ENCODE peak calls at places on chromosomes 1 and 21, in nine cellular contexts. One of them, this sample, is unnamed.
A peak's percentile ranks its signal among the peaks of the same experiment; 100 is the strongest.

GRCh38 chr1:16727190-16728111 is 12.9 kb upstream of the RNU1-4 start:
- DNase-seq in heart left ventricle: peak; percentile 33
- DNase-seq in lower leg skin: peak; percentile 90
- DNase-seq in IMR-90: peak; percentile 64
- DNase-seq in GM12892: no peak
- DNase-seq in sigmoid colon: peak; percentile 83
- DNase-seq in A549: peak; percentile 53
- DNase-seq in esophagus squamous epithelium: no peak
- DNase-seq in tibial nerve: peak; percentile 18
- DNase-seq in this sample: peak; percentile 40

GRCh38 chr1:207873055-207873890 is 37.7 kb downstream of the CD34 start:
- DNase-seq in heart left ventricle: no peak
- DNase-seq in lower leg skin: no peak
- DNase-seq in IMR-90: no peak
- DNase-seq in GM12892: no peak
- DNase-seq in sigmoid colon: no peak
- DNase-seq in A549: no peak
- DNase-seq in esophagus squamous epithelium: no peak
- DNase-seq in tibial nerve: no peak
- DNase-seq in this sample: peak; percentile 91

GRCh38 chr1:79259390-79260336 is 253.1 kb upstream of the ADGRL4 start:
- DNase-seq in heart left ventricle: no peak
- DNase-seq in lower leg skin: no peak
- DNase-seq in IMR-90: peak; percentile 59
- DNase-seq in GM12892: no peak
- DNase-seq in sigmoid colon: no peak
- DNase-seq in A549: peak; percentile 6
- DNase-seq in esophagus squamous epithelium: no peak
- DNase-seq in tibial nerve: no peak
- DNase-seq in this sample: no peak

GRCh38 chr21:29504751-29505321 is 206.1 kb downstream of the BACH1 start:
- DNase-seq in heart left ventricle: no peak
- DNase-seq in lower leg skin: no peak
- DNase-seq in IMR-90: peak; percentile 72
- DNase-seq in GM12892: no peak
- DNase-seq in sigmoid colon: no peak
- DNase-seq in A549: no peak
- DNase-seq in esophagus squamous epithelium: no peak
- DNase-seq in tibial nerve: no peak
- DNase-seq in this sample: no peak

GRCh38 chr1:49197081-49197480 is 420.4 kb upstream of the BEND5 start:
- DNase-seq in heart left ventricle: no peak
- DNase-seq in lower leg skin: no peak
- DNase-seq in IMR-90: no peak
- DNase-seq in GM12892: no peak
- DNase-seq in sigmoid colon: no peak
- DNase-seq in A549: no peak
- DNase-seq in esophagus squamous epithelium: no peak
- DNase-seq in tibial nerve: no peak
- DNase-seq in this sample: no peak

GRCh38 chr1:43296207-43296606 is 4.6 kb upstream of the TIE1 start:
- DNase-seq in heart left ventricle: no peak
- DNase-seq in lower leg skin: no peak
- DNase-seq in IMR-90: no peak
- DNase-seq in GM12892: no peak
- DNase-seq in sigmoid colon: no peak
- DNase-seq in A549: no peak
- DNase-seq in esophagus squamous epithelium: no peak
- DNase-seq in tibial nerve: no peak
- DNase-seq in this sample: no peak

GRCh38 chr1:203556047-203556851 is 62.3 kb downstream of the OPTC start:
- DNase-seq in heart left ventricle: peak; percentile 92
- DNase-seq in lower leg skin: peak; percentile 93
- DNase-seq in IMR-90: peak; percentile 85
- DNase-seq in GM12892: no peak
- DNase-seq in sigmoid colon: peak; percentile 91
- DNase-seq in A549: no peak
- DNase-seq in esophagus squamous epithelium: no peak
- DNase-seq in tibial nerve: peak; percentile 53
- DNase-seq in this sample: no peak

GRCh38 chr1:151680812-151681211 is 35.8 kb downstream of the CELF3 start:
- DNase-seq in heart left ventricle: no peak
- DNase-seq in lower leg skin: no peak
- DNase-seq in IMR-90: peak; percentile 89
- DNase-seq in GM12892: no peak
- DNase-seq in sigmoid colon: no peak
- DNase-seq in A549: peak; percentile 83
- DNase-seq in esophagus squamous epithelium: no peak
- DNase-seq in tibial nerve: no peak
- DNase-seq in this sample: no peak

GRCh38 chr21:34883501-34884271 is 165.4 kb downstream of the RUNX1 start:
- DNase-seq in heart left ventricle: no peak
- DNase-seq in lower leg skin: no peak
- DNase-seq in IMR-90: no peak
- DNase-seq in GM12892: no peak
- DNase-seq in sigmoid colon: no peak
- DNase-seq in A549: no peak
- DNase-seq in esophagus squamous epithelium: no peak
- DNase-seq in tibial nerve: no peak
- DNase-seq in this sample: peak; percentile 51

GRCh38 chr1:149977345-149977744 is 33.2 kb downstream of the OTUD7B start:
- DNase-seq in heart left ventricle: no peak
- DNase-seq in lower leg skin: no peak
- DNase-seq in IMR-90: no peak
- DNase-seq in GM12892: no peak
- DNase-seq in sigmoid colon: no peak
- DNase-seq in A549: no peak
- DNase-seq in esophagus squamous epithelium: no peak
- DNase-seq in tibial nerve: no peak
- DNase-seq in this sample: no peak

GRCh38 chr1:41631971-41632370 is 147.5 kb upstream of the EDN2 start:
- DNase-seq in heart left ventricle: no peak
- DNase-seq in lower leg skin: no peak
- DNase-seq in IMR-90: peak; percentile 80
- DNase-seq in GM12892: no peak
- DNase-seq in sigmoid colon: no peak
- DNase-seq in A549: no peak
- DNase-seq in esophagus squamous epithelium: no peak
- DNase-seq in tibial nerve: no peak
- DNase-seq in this sample: no peak

GRCh38 chr1:54564312-54565112 is 16.5 kb downstream of the ACOT11 start:
- DNase-seq in heart left ventricle: no peak
- DNase-seq in lower leg skin: no peak
- DNase-seq in IMR-90: no peak
- DNase-seq in GM12892: no peak
- DNase-seq in sigmoid colon: peak; percentile 52
- DNase-seq in A549: no peak
- DNase-seq in esophagus squamous epithelium: no peak
- DNase-seq in tibial nerve: no peak
- DNase-seq in this sample: no peak

GRCh38 chr1:8871965-8872399 is 6.5 kb downstream of the ENO1 start:
- DNase-seq in heart left ventricle: no peak
- DNase-seq in lower leg skin: no peak
- DNase-seq in IMR-90: peak; percentile 74
- DNase-seq in GM12892: no peak
- DNase-seq in sigmoid colon: no peak
- DNase-seq in A549: no peak
- DNase-seq in esophagus squamous epithelium: no peak
- DNase-seq in tibial nerve: no peak
- DNase-seq in this sample: no peak

GRCh38 chr1:41882496-41882895 is 36.2 kb downstream of the HIVEP3 start:
- DNase-seq in heart left ventricle: no peak
- DNase-seq in lower leg skin: no peak
- DNase-seq in IMR-90: peak; percentile 20
- DNase-seq in GM12892: no peak
- DNase-seq in sigmoid colon: no peak
- DNase-seq in A549: no peak
- DNase-seq in esophagus squamous epithelium: no peak
- DNase-seq in tibial nerve: no peak
- DNase-seq in this sample: no peak

GRCh38 chr1:203091761-203092330 is 6.0 kb upstream of the MYOG start:
- DNase-seq in heart left ventricle: no peak
- DNase-seq in lower leg skin: peak; percentile 52
- DNase-seq in IMR-90: no peak
- DNase-seq in GM12892: no peak
- DNase-seq in sigmoid colon: no peak
- DNase-seq in A549: no peak
- DNase-seq in esophagus squamous epithelium: no peak
- DNase-seq in tibial nerve: no peak
- DNase-seq in this sample: no peak

GRCh38 chr1:150207278-150207971 is 28.5 kb downstream of the ANP32E start:
- DNase-seq in heart left ventricle: no peak
- DNase-seq in lower leg skin: no peak
- DNase-seq in IMR-90: no peak
- DNase-seq in GM12892: no peak
- DNase-seq in sigmoid colon: no peak
- DNase-seq in A549: no peak
- DNase-seq in esophagus squamous epithelium: no peak
- DNase-seq in tibial nerve: no peak
- DNase-seq in this sample: no peak

GRCh38 chr21:33980276-33980916 is 64.8 kb upstream of the ATP5PO start:
- DNase-seq in heart left ventricle: no peak
- DNase-seq in lower leg skin: no peak
- DNase-seq in IMR-90: no peak
- DNase-seq in GM12892: no peak
- DNase-seq in sigmoid colon: no peak
- DNase-seq in A549: no peak
- DNase-seq in esophagus squamous epithelium: no peak
- DNase-seq in tibial nerve: no peak
- DNase-seq in this sample: no peak

GRCh38 chr1:59198565-59198964 is 98.3 kb upstream of the FGGY start:
- DNase-seq in heart left ventricle: no peak
- DNase-seq in lower leg skin: no peak
- DNase-seq in IMR-90: no peak
- DNase-seq in GM12892: no peak
- DNase-seq in sigmoid colon: no peak
- DNase-seq in A549: no peak
- DNase-seq in esophagus squamous epithelium: no peak
- DNase-seq in tibial nerve: no peak
- DNase-seq in this sample: no peak

GRCh38 chr1:23539698-23540266 is 8.7 kb upstream of the E2F2 start:
- DNase-seq in heart left ventricle: peak; percentile 80
- DNase-seq in lower leg skin: peak; percentile 97
- DNase-seq in IMR-90: peak; percentile 88
- DNase-seq in GM12892: peak; percentile 93
- DNase-seq in sigmoid colon: peak; percentile 92
- DNase-seq in A549: peak; percentile 91
- DNase-seq in esophagus squamous epithelium: peak; percentile 44
- DNase-seq in tibial nerve: peak; percentile 72
- DNase-seq in this sample: peak; percentile 95

GRCh38 chr1:150963535-150964489 is 10.8 kb downstream of the CERS2 start:
- DNase-seq in heart left ventricle: no peak
- DNase-seq in lower leg skin: no peak
- DNase-seq in IMR-90: no peak
- DNase-seq in GM12892: no peak
- DNase-seq in sigmoid colon: peak; percentile 25
- DNase-seq in A549: no peak
- DNase-seq in esophagus squamous epithelium: no peak
- DNase-seq in tibial nerve: no peak
- DNase-seq in this sample: no peak

GRCh38 chr1:22978299-22978698 is 5.6 kb upstream of the LACTBL1 start:
- DNase-seq in heart left ventricle: no peak
- DNase-seq in lower leg skin: no peak
- DNase-seq in IMR-90: peak; percentile 74
- DNase-seq in GM12892: no peak
- DNase-seq in sigmoid colon: no peak
- DNase-seq in A549: no peak
- DNase-seq in esophagus squamous epithelium: no peak
- DNase-seq in tibial nerve: no peak
- DNase-seq in this sample: no peak

GRCh38 chr1:155063550-155064108 is at the start of gene EFNA4:
- DNase-seq in heart left ventricle: peak; percentile 86
- DNase-seq in lower leg skin: peak; percentile 96
- DNase-seq in IMR-90: peak; percentile 80
- DNase-seq in GM12892: peak; percentile 89
- DNase-seq in sigmoid colon: peak; percentile 94
- DNase-seq in A549: peak; percentile 91
- DNase-seq in esophagus squamous epithelium: peak; percentile 49
- DNase-seq in tibial nerve: peak; percentile 59
- DNase-seq in this sample: peak; percentile 75
- TF ChIP-seq POLR2A in heart left ventricle: no peak
- TF ChIP-seq POLR2A in lower leg skin: no peak
- TF ChIP-seq POLR2A in IMR-90: peak; percentile 53
- TF ChIP-seq POLR2A in GM12892: peak; percentile 69
- TF ChIP-seq POLR2A in sigmoid colon: no peak
- TF ChIP-seq POLR2A in A549: peak; percentile 77
- TF ChIP-seq POLR2A in esophagus squamous epithelium: no peak
- TF ChIP-seq POLR2A in tibial nerve: no peak
- TF ChIP-seq POLR2A in this sample: no peak

GRCh38 chr1:227563319-227564201 is at the start of gene ZNF678:
- DNase-seq in heart left ventricle: peak; percentile 95
- DNase-seq in lower leg skin: peak; percentile 97
- DNase-seq in IMR-90: peak; percentile 94
- DNase-seq in GM12892: peak; percentile 91
- DNase-seq in sigmoid colon: peak; percentile 96
- DNase-seq in A549: peak; percentile 99
- DNase-seq in esophagus squamous epithelium: peak; percentile 41
- DNase-seq in tibial nerve: peak; percentile 86
- DNase-seq in this sample: peak; percentile 93
- TF ChIP-seq POLR2A in heart left ventricle: peak; percentile 36
- TF ChIP-seq POLR2A in lower leg skin: no peak
- TF ChIP-seq POLR2A in IMR-90: peak; percentile 74
- TF ChIP-seq POLR2A in GM12892: peak; percentile 71
- TF ChIP-seq POLR2A in sigmoid colon: peak; percentile 53
- TF ChIP-seq POLR2A in A549: peak; percentile 78
- TF ChIP-seq POLR2A in esophagus squamous epithelium: no peak
- TF ChIP-seq POLR2A in tibial nerve: peak; percentile 50
- TF ChIP-seq POLR2A in this sample: peak; percentile 82

DNA sequence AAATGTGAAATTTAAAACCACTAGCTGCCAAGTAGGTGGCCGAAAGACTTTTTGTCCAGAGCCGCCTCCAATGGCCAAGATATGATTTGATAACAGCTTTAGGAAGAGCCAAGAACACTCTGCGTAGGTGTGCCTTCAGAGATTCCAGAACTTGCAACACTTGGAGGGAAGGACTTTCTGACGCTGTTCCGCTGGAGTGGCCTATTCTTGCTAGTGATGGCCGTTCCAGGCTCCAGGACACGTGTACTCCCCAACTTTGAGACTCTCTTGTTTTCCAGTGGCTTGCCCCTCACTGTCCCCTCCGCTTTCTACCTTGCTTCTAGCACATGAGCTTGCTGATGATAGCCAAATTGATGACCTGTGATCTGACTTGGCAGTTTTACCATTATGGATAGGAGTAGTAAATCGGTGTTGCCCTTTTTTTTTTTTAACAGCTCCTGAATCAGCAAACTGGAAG is 992 bp downstream of the PRDX6 start:
- DNase-seq in heart left ventricle: peak; percentile 83
- DNase-seq in lower leg skin: peak; percentile 91
- DNase-seq in IMR-90: peak; percentile 82
- DNase-seq in GM12892: no peak
- DNase-seq in sigmoid colon: peak; percentile 87
- DNase-seq in A549: peak; percentile 58
- DNase-seq in esophagus squamous epithelium: no peak
- DNase-seq in tibial nerve: no peak
- DNase-seq in this sample: peak; percentile 54
- TF ChIP-seq POLR2A in heart left ventricle: no peak
- TF ChIP-seq POLR2A in lower leg skin: no peak
- TF ChIP-seq POLR2A in IMR-90: no peak
- TF ChIP-seq POLR2A in GM12892: no peak
- TF ChIP-seq POLR2A in sigmoid colon: no peak
- TF ChIP-seq POLR2A in A549: no peak
- TF ChIP-seq POLR2A in esophagus squamous epithelium: no peak
- TF ChIP-seq POLR2A in tibial nerve: peak; percentile 52
- TF ChIP-seq POLR2A in this sample: no peak

GRCh38 chr1:1143636-1144035 is 27.7 kb upstream of the C1orf159 start:
- DNase-seq in heart left ventricle: no peak
- DNase-seq in lower leg skin: no peak
- DNase-seq in IMR-90: no peak
- DNase-seq in GM12892: no peak
- DNase-seq in sigmoid colon: no peak
- DNase-seq in A549: no peak
- DNase-seq in esophagus squamous epithelium: no peak
- DNase-seq in tibial nerve: no peak
- DNase-seq in this sample: no peak
- TF ChIP-seq POLR2A in heart left ventricle: no peak
- TF ChIP-seq POLR2A in lower leg skin: no peak
- TF ChIP-seq POLR2A in IMR-90: no peak
- TF ChIP-seq POLR2A in GM12892: no peak
- TF ChIP-seq POLR2A in sigmoid colon: no peak
- TF ChIP-seq POLR2A in A549: no peak
- TF ChIP-seq POLR2A in esophagus squamous epithelium: no peak
- TF ChIP-seq POLR2A in tibial nerve: no peak
- TF ChIP-seq POLR2A in this sample: no peak

This sample was measured in erythroblast.